ENCODE peak calls at places on chromosomes 13 and 19, in eight cellular contexts. One of them, this sample, is unnamed. For H3K4me1, the result is how much of the 10 kb centered on the place peaks cover.

GRCh38 chr13:95684463-95684862 is 7.5 kb downstream of the DNAJC3 start:
- DNase-seq in HCT116: no peak
- DNase-seq in suprapubic skin: no peak
- DNase-seq in uterus: no peak
- DNase-seq in transverse colon: no peak
- DNase-seq in ovary: no peak
- DNase-seq in IMR-90: no peak
- DNase-seq in A549: no peak
- DNase-seq in this sample: no peak

GRCh38 chr19:44927746-44928145 is 13.3 kb downstream of the APOC1 start:
- DNase-seq in HCT116: no peak
- DNase-seq in suprapubic skin: no peak
- DNase-seq in uterus: no peak
- DNase-seq in transverse colon: no peak
- DNase-seq in ovary: no peak
- DNase-seq in IMR-90: peak
- DNase-seq in A549: no peak
- DNase-seq in this sample: no peak

GRCh38 chr19:13228561-13228960 is 78.3 kb downstream of the IER2 start:
- DNase-seq in HCT116: no peak
- DNase-seq in suprapubic skin: no peak
- DNase-seq in uterus: no peak
- DNase-seq in transverse colon: no peak
- DNase-seq in ovary: no peak
- DNase-seq in IMR-90: no peak
- DNase-seq in A549: no peak
- DNase-seq in this sample: no peak

GRCh38 chr19:36115453-36116343 is at the start of gene TBCB:
- DNase-seq in HCT116: no peak
- DNase-seq in suprapubic skin: peak
- DNase-seq in uterus: no peak
- DNase-seq in transverse colon: peak
- DNase-seq in ovary: no peak
- DNase-seq in IMR-90: peak
- DNase-seq in A549: peak
- DNase-seq in this sample: peak

GRCh38 chr19:16315825-16316505 is 8.7 kb upstream of the KLF2 start:
- DNase-seq in HCT116: no peak
- DNase-seq in suprapubic skin: no peak
- DNase-seq in uterus: peak
- DNase-seq in transverse colon: peak
- DNase-seq in ovary: peak
- DNase-seq in IMR-90: peak
- DNase-seq in A549: no peak
- DNase-seq in this sample: peak

GRCh38 chr13:112722433-112723250 is 32.8 kb downstream of the ATP11A start:
- DNase-seq in HCT116: peak
- DNase-seq in suprapubic skin: no peak
- DNase-seq in uterus: peak
- DNase-seq in transverse colon: no peak
- DNase-seq in ovary: peak
- DNase-seq in IMR-90: peak
- DNase-seq in A549: peak
- DNase-seq in this sample: peak

GRCh38 chr13:61700663-61701062 is 285.0 kb upstream of the PCDH20 start:
- DNase-seq in HCT116: no peak
- DNase-seq in suprapubic skin: no peak
- DNase-seq in uterus: no peak
- DNase-seq in transverse colon: no peak
- DNase-seq in ovary: no peak
- DNase-seq in IMR-90: no peak
- DNase-seq in A549: no peak
- DNase-seq in this sample: no peak

GRCh38 chr19:53308339-53308811 is 25.2 kb upstream of the ZNF845 start:
- DNase-seq in HCT116: no peak
- DNase-seq in suprapubic skin: no peak
- DNase-seq in uterus: no peak
- DNase-seq in transverse colon: no peak
- DNase-seq in ovary: peak
- DNase-seq in IMR-90: no peak
- DNase-seq in A549: no peak
- DNase-seq in this sample: peak

GRCh38 chr13:42272776-42273175 is 824 bp downstream of the AKAP11 start:
- DNase-seq in HCT116: no peak
- DNase-seq in suprapubic skin: no peak
- DNase-seq in uterus: no peak
- DNase-seq in transverse colon: no peak
- DNase-seq in ovary: no peak
- DNase-seq in IMR-90: no peak
- DNase-seq in A549: no peak
- DNase-seq in this sample: no peak

GRCh38 chr13:102774210-102774560 is 599 bp upstream of the TEX30 start:
- DNase-seq in HCT116: no peak
- DNase-seq in suprapubic skin: no peak
- DNase-seq in uterus: no peak
- DNase-seq in transverse colon: no peak
- DNase-seq in ovary: no peak
- DNase-seq in IMR-90: no peak
- DNase-seq in A549: no peak
- DNase-seq in this sample: no peak

GRCh38 chr13:27770809-27771208 is 21.5 kb upstream of the GSX1 start:
- DNase-seq in HCT116: peak
- DNase-seq in suprapubic skin: no peak
- DNase-seq in uterus: no peak
- DNase-seq in transverse colon: peak
- DNase-seq in ovary: no peak
- DNase-seq in IMR-90: peak
- DNase-seq in A549: peak
- DNase-seq in this sample: no peak

GRCh38 chr13:109704771-109705628 is 81.4 kb downstream of the IRS2 start:
- DNase-seq in HCT116: no peak
- DNase-seq in suprapubic skin: no peak
- DNase-seq in uterus: no peak
- DNase-seq in transverse colon: peak
- DNase-seq in ovary: no peak
- DNase-seq in IMR-90: no peak
- DNase-seq in A549: peak
- DNase-seq in this sample: peak

GRCh38 chr19:6271721-6272410 is 7.9 kb downstream of the MLLT1 start:
- DNase-seq in HCT116: no peak
- DNase-seq in suprapubic skin: peak
- DNase-seq in uterus: peak
- DNase-seq in transverse colon: peak
- DNase-seq in ovary: peak
- DNase-seq in IMR-90: peak
- DNase-seq in A549: no peak
- DNase-seq in this sample: peak

GRCh38 chr19:33373701-33374405 is at the start of gene CEBPG:
- DNase-seq in HCT116: no peak
- DNase-seq in suprapubic skin: no peak
- DNase-seq in uterus: peak
- DNase-seq in transverse colon: peak
- DNase-seq in ovary: peak
- DNase-seq in IMR-90: peak
- DNase-seq in A549: peak
- DNase-seq in this sample: peak

GRCh38 chr13:111324736-111325135 is 4.3 kb downstream of the TEX29 start:
- DNase-seq in HCT116: no peak
- DNase-seq in suprapubic skin: no peak
- DNase-seq in uterus: no peak
- DNase-seq in transverse colon: no peak
- DNase-seq in ovary: peak
- DNase-seq in IMR-90: no peak
- DNase-seq in A549: no peak
- DNase-seq in this sample: no peak

GRCh38 chr13:29887651-29888050 is 37.2 kb upstream of the UBL3 start:
- DNase-seq in HCT116: no peak
- DNase-seq in suprapubic skin: no peak
- DNase-seq in uterus: no peak
- DNase-seq in transverse colon: no peak
- DNase-seq in ovary: no peak
- DNase-seq in IMR-90: no peak
- DNase-seq in A549: no peak
- DNase-seq in this sample: no peak

GRCh38 chr19:54114340-54114826 is 1.1 kb downstream of the TFPT start:
- DNase-seq in HCT116: no peak
- DNase-seq in suprapubic skin: no peak
- DNase-seq in uterus: no peak
- DNase-seq in transverse colon: peak
- DNase-seq in ovary: peak
- DNase-seq in IMR-90: peak
- DNase-seq in A549: no peak
- DNase-seq in this sample: peak

GRCh38 chr13:23888658-23889597 is at the start of gene MIPEP:
- DNase-seq in HCT116: peak
- DNase-seq in suprapubic skin: peak
- DNase-seq in uterus: peak
- DNase-seq in transverse colon: peak
- DNase-seq in ovary: peak
- DNase-seq in IMR-90: peak
- DNase-seq in A549: peak
- DNase-seq in this sample: peak

GRCh38 chr13:29693297-29693945 is 97.9 kb upstream of the SLC7A1 start:
- DNase-seq in HCT116: no peak
- DNase-seq in suprapubic skin: no peak
- DNase-seq in uterus: no peak
- DNase-seq in transverse colon: peak
- DNase-seq in ovary: no peak
- DNase-seq in IMR-90: no peak
- DNase-seq in A549: no peak
- DNase-seq in this sample: no peak

GRCh38 chr19:50906217-50906616 is 5.0 kb downstream of the KLK4 start:
- DNase-seq in HCT116: no peak
- DNase-seq in suprapubic skin: no peak
- DNase-seq in uterus: no peak
- DNase-seq in transverse colon: peak
- DNase-seq in ovary: no peak
- DNase-seq in IMR-90: no peak
- DNase-seq in A549: peak
- DNase-seq in this sample: peak

GRCh38 chr19:1173845-1174809 is at the start of gene SBNO2:
- DNase-seq in HCT116: peak
- DNase-seq in suprapubic skin: peak
- DNase-seq in uterus: peak
- DNase-seq in transverse colon: peak
- DNase-seq in ovary: peak
- DNase-seq in IMR-90: peak
- DNase-seq in A549: peak
- DNase-seq in this sample: peak
- H3K4me1 ChIP-seq in HCT116: half or more
- H3K4me1 ChIP-seq in suprapubic skin: half or more
- H3K4me1 ChIP-seq in uterus: under half
- H3K4me1 ChIP-seq in transverse colon: under half
- H3K4me1 ChIP-seq in ovary: under half
- H3K4me1 ChIP-seq in IMR-90: under half
- H3K4me1 ChIP-seq in A549: half or more
- H3K4me1 ChIP-seq in this sample: under half

DNA sequence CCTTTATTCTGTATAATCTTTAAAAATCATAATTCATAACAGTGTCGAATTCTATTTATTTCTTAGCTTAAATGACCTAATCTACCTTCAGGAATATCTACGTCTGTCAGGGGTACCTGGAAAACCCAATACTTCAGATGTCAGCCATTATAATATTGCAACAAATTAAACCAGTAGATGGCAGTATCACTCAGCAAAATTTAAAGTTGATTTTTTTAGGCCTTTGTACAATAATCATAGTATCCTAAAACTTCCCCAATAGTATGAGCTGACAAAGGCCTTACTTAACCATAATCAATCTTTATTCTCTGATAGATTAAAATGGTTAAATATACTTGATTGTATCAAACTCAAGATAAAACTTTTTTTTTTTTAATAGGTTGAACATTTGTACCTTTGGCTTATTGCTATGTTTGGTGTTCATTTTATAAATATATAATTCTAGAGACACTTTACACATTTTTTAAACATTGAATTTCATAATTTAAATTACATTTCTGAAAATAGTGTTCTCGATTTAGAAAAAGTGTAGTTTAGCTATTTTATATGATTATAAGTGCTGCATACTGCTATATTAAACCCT is 830.2 kb upstream of the SPRY2 start:
- DNase-seq in HCT116: peak
- DNase-seq in suprapubic skin: no peak
- DNase-seq in uterus: no peak
- DNase-seq in transverse colon: no peak
- DNase-seq in ovary: no peak
- DNase-seq in IMR-90: no peak
- DNase-seq in A549: no peak
- DNase-seq in this sample: no peak
- TF ChIP-seq POLR2A in HCT116: no peak
- TF ChIP-seq POLR2A in suprapubic skin: no peak
- TF ChIP-seq POLR2A in uterus: no peak
- TF ChIP-seq POLR2A in transverse colon: no peak
- TF ChIP-seq POLR2A in ovary: no peak
- TF ChIP-seq POLR2A in IMR-90: no peak
- TF ChIP-seq POLR2A in A549: no peak
- TF ChIP-seq POLR2A in this sample: no peak

GRCh38 chr19:40802300-40803169 is 3.5 kb downstream of the EGLN2 start:
- DNase-seq in HCT116: no peak
- DNase-seq in suprapubic skin: peak
- DNase-seq in uterus: peak
- DNase-seq in transverse colon: peak
- DNase-seq in ovary: peak
- DNase-seq in IMR-90: no peak
- DNase-seq in A549: no peak
- DNase-seq in this sample: peak
- H3K4me1 ChIP-seq in HCT116: half or more
- H3K4me1 ChIP-seq in suprapubic skin: half or more
- H3K4me1 ChIP-seq in uterus: under half
- H3K4me1 ChIP-seq in transverse colon: half or more
- H3K4me1 ChIP-seq in ovary: half or more
- H3K4me1 ChIP-seq in IMR-90: under half
- H3K4me1 ChIP-seq in A549: half or more
- H3K4me1 ChIP-seq in this sample: half or more

DNA sequence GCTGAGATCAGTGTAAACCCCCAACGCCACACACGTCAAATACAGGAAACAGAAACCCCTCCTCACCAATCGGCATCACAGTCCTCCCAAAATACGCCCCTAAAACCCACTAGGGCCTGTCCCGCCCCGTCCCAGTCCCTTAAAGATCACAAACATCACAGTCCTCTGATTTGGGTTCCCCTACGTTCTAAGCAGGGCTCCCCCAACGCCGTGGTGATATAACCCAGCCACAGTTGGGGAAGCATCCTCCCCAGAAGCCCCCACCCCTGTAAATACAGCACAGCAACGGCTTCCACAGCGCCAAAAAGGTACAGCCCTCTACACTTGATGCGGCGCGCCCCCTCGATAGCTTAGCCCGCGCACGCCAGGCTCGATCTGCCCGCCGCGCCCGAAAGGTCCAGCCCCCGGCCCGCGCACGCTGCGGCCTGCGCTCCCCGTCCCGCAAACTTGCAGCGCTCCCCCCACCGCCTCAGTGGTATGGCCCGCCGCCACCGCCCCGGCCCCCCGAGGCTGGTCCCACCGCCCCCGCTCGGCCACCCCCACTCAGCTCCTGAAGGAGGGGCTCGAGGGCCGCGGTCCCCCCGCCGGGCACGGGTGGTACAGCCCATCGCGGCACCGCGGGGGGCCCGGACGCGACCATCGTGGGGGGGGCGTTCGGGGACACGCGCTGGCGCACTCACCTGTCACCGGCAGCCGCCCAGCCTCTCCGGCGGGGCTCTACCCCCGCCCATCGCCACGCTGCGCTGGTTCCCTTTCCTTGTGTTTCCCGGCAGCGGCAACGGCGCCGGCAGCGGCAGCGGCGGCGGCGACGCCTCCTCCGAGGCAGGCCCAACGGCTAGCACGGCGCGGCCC is at the start of gene AKT2:
- DNase-seq in HCT116: no peak
- DNase-seq in suprapubic skin: peak
- DNase-seq in uterus: no peak
- DNase-seq in transverse colon: no peak
- DNase-seq in ovary: peak
- DNase-seq in IMR-90: peak
- DNase-seq in A549: peak
- DNase-seq in this sample: peak
- TF ChIP-seq POLR2A in HCT116: no peak
- TF ChIP-seq POLR2A in suprapubic skin: no peak
- TF ChIP-seq POLR2A in uterus: no peak
- TF ChIP-seq POLR2A in transverse colon: peak
- TF ChIP-seq POLR2A in ovary: peak
- TF ChIP-seq POLR2A in IMR-90: peak
- TF ChIP-seq POLR2A in A549: no peak
- TF ChIP-seq POLR2A in this sample: no peak